ENCODE peak calls at places on chromosomes 1 and 21, in nine cellular contexts. One of them, this sample, is unnamed.

GRCh38 chr1:93681549-93682412 is at the start of gene BCAR3:
- DNase-seq in GM23338: peak
- DNase-seq in A549: no peak
- DNase-seq in GM12878: no peak
- DNase-seq in SK-N-SH: peak
- DNase-seq in HepG2: no peak
- DNase-seq in HCT116: no peak
- DNase-seq in Panc1: no peak
- DNase-seq in K562: peak
- DNase-seq in this sample: no peak

GRCh38 chr1:109134423-109134822 is 20.5 kb downstream of the ELAPOR1 start:
- DNase-seq in HepG2: no peak
- DNase-seq in HCT116: no peak
- DNase-seq in Panc1: no peak
- DNase-seq in K562: peak
- DNase-seq in GM12878: no peak
- DNase-seq in GM23338: no peak
- DNase-seq in A549: no peak
- DNase-seq in SK-N-SH: no peak
- DNase-seq in this sample: no peak

GRCh38 chr1:84412316-84412942 is 14.1 kb downstream of the DNASE2B start:
- DNase-seq in K562: no peak
- DNase-seq in A549: no peak
- DNase-seq in Panc1: no peak
- DNase-seq in GM12878: no peak
- DNase-seq in HCT116: no peak
- DNase-seq in GM23338: no peak
- DNase-seq in SK-N-SH: no peak
- DNase-seq in HepG2: no peak
- DNase-seq in this sample: no peak

GRCh38 chr1:24536391-24536840 is 19.5 kb upstream of the NCMAP start:
- DNase-seq in K562: no peak
- DNase-seq in GM12878: peak
- DNase-seq in HepG2: peak
- DNase-seq in GM23338: no peak
- DNase-seq in Panc1: no peak
- DNase-seq in SK-N-SH: peak
- DNase-seq in A549: no peak
- DNase-seq in HCT116: peak
- DNase-seq in this sample: peak

GRCh38 chr1:200874694-200875093 is 1.9 kb downstream of the GPR25 start:
- DNase-seq in A549: no peak
- DNase-seq in HCT116: no peak
- DNase-seq in K562: no peak
- DNase-seq in SK-N-SH: no peak
- DNase-seq in Panc1: no peak
- DNase-seq in GM23338: no peak
- DNase-seq in GM12878: no peak
- DNase-seq in HepG2: no peak
- DNase-seq in this sample: no peak

GRCh38 chr21:41166947-41167346 is 1.0 kb upstream of the BACE2 start:
- DNase-seq in SK-N-SH: peak
- DNase-seq in GM12878: no peak
- DNase-seq in GM23338: peak
- DNase-seq in A549: no peak
- DNase-seq in Panc1: no peak
- DNase-seq in HCT116: no peak
- DNase-seq in HepG2: no peak
- DNase-seq in K562: no peak
- DNase-seq in this sample: no peak

GRCh38 chr21:45111703-45112102 is 37.3 kb downstream of the ADARB1 start:
- DNase-seq in HepG2: no peak
- DNase-seq in Panc1: no peak
- DNase-seq in A549: no peak
- DNase-seq in GM12878: no peak
- DNase-seq in K562: no peak
- DNase-seq in HCT116: no peak
- DNase-seq in GM23338: no peak
- DNase-seq in SK-N-SH: no peak
- DNase-seq in this sample: no peak

GRCh38 chr1:3330771-3331245 is 123.7 kb upstream of the ARHGEF16 start:
- DNase-seq in HepG2: peak
- DNase-seq in HCT116: no peak
- DNase-seq in SK-N-SH: no peak
- DNase-seq in A549: no peak
- DNase-seq in GM23338: no peak
- DNase-seq in Panc1: no peak
- DNase-seq in GM12878: no peak
- DNase-seq in K562: no peak
- DNase-seq in this sample: no peak

GRCh38 chr1:55386456-55386855 is 171.3 kb upstream of the USP24 start:
- DNase-seq in HCT116: no peak
- DNase-seq in K562: no peak
- DNase-seq in GM23338: no peak
- DNase-seq in A549: no peak
- DNase-seq in GM12878: no peak
- DNase-seq in Panc1: no peak
- DNase-seq in HepG2: no peak
- DNase-seq in SK-N-SH: no peak
- DNase-seq in this sample: no peak

DNA sequence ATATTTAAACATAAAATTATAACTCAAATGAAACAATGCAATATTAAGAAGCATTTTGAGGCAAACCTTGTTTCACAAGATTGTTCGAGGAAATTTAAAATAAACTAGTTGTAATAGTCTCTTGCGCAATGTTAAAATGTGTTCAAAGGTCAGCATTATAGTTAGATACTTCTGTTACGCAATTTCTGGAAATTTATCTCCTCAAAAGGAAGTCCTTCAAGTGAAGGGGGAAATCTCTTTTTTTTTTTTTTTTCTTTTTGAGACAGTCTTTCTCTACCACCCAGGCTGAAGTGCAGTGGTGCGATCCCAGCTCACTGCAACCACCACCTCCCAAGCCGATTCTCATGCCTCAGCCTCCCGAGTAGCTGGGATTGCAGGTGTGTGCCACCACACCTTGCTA is 52.1 kb downstream of the FMO4 start:
- DNase-seq in GM12878: no peak
- DNase-seq in Panc1: no peak
- DNase-seq in HCT116: no peak
- DNase-seq in SK-N-SH: no peak
- DNase-seq in A549: no peak
- DNase-seq in GM23338: no peak
- DNase-seq in HepG2: no peak
- DNase-seq in K562: no peak
- DNase-seq in this sample: peak
- TF ChIP-seq REST in GM12878: no peak
- TF ChIP-seq REST in Panc1: no peak
- TF ChIP-seq REST in HCT116: no peak
- TF ChIP-seq REST in SK-N-SH: no peak
- TF ChIP-seq REST in A549: no peak
- TF ChIP-seq REST in GM23338: no peak
- TF ChIP-seq REST in HepG2: no peak
- TF ChIP-seq REST in K562: no peak
- TF ChIP-seq REST in this sample: no peak

DNA sequence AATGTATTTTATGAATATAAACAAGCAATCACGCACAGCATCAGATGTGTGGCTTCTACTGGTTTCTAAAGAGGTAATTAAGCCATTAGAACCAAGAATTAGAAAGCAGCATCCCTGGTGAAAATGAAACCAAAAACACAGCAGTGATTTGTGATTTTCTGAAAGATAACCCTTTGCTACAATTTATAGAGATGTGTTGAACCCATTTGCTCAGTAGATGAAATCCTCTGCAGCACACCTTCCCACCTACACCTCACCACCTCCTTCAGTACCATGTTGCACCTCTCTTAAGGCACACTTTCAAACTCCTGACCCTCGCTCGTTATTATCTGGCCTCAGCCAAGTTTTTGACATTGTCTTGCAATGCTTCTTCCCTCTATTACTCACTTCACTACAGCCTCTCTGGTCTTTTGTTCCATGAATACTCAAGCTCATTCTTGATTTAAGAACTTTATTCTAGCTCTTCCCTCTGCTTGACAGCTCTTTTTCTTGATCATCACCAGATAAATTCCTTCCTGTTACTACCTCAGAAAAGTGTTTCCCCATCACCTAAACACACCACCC is 38.6 kb downstream of the NSL1 start:
- DNase-seq in SK-N-SH: no peak
- DNase-seq in HepG2: no peak
- DNase-seq in A549: no peak
- DNase-seq in GM23338: no peak
- DNase-seq in Panc1: no peak
- DNase-seq in GM12878: peak
- DNase-seq in K562: no peak
- DNase-seq in HCT116: no peak
- DNase-seq in this sample: no peak
- H3K4me3 ChIP-seq in SK-N-SH: no peak
- H3K4me3 ChIP-seq in HepG2: no peak
- H3K4me3 ChIP-seq in A549: no peak
- H3K4me3 ChIP-seq in GM23338: no peak
- H3K4me3 ChIP-seq in Panc1: no peak
- H3K4me3 ChIP-seq in GM12878: peak
- H3K4me3 ChIP-seq in K562: no peak
- H3K4me3 ChIP-seq in HCT116: no peak
- H3K4me3 ChIP-seq in this sample: no peak

GRCh38 chr1:205978676-205979075 is 24.5 kb downstream of the RAB7B start:
- DNase-seq in GM12878: no peak
- DNase-seq in HCT116: no peak
- DNase-seq in GM23338: no peak
- DNase-seq in A549: no peak
- DNase-seq in HepG2: no peak
- DNase-seq in Panc1: no peak
- DNase-seq in SK-N-SH: no peak
- DNase-seq in K562: no peak
- DNase-seq in this sample: no peak

GRCh38 chr1:205976036-205976435 is 27.2 kb downstream of the RAB7B start:
- DNase-seq in A549: no peak
- DNase-seq in K562: no peak
- DNase-seq in HCT116: no peak
- DNase-seq in GM12878: no peak
- DNase-seq in SK-N-SH: no peak
- DNase-seq in HepG2: no peak
- DNase-seq in GM23338: no peak
- DNase-seq in Panc1: no peak
- DNase-seq in this sample: no peak

GRCh38 chr1:205975387-205975998 is 27.7 kb downstream of the RAB7B start:
- DNase-seq in A549: no peak
- DNase-seq in Panc1: no peak
- DNase-seq in GM23338: no peak
- DNase-seq in HCT116: no peak
- DNase-seq in K562: no peak
- DNase-seq in GM12878: no peak
- DNase-seq in SK-N-SH: peak
- DNase-seq in HepG2: no peak
- DNase-seq in this sample: no peak

GRCh38 chr1:205977348-205978014 is 25.7 kb downstream of the RAB7B start:
- DNase-seq in GM23338: peak
- DNase-seq in SK-N-SH: peak
- DNase-seq in Panc1: peak
- DNase-seq in A549: peak
- DNase-seq in HepG2: peak
- DNase-seq in HCT116: peak
- DNase-seq in K562: peak
- DNase-seq in GM12878: peak
- DNase-seq in this sample: peak

GRCh38 chr1:205976708-205977107 is 26.5 kb downstream of the RAB7B start:
- DNase-seq in HepG2: peak
- DNase-seq in SK-N-SH: no peak
- DNase-seq in HCT116: no peak
- DNase-seq in GM12878: no peak
- DNase-seq in GM23338: peak
- DNase-seq in A549: no peak
- DNase-seq in Panc1: no peak
- DNase-seq in K562: no peak
- DNase-seq in this sample: no peak
- TF ChIP-seq REST in HepG2: no peak
- TF ChIP-seq REST in SK-N-SH: no peak
- TF ChIP-seq REST in HCT116: no peak
- TF ChIP-seq REST in GM12878: no peak
- TF ChIP-seq REST in GM23338: no peak
- TF ChIP-seq REST in A549: no peak
- TF ChIP-seq REST in Panc1: no peak
- TF ChIP-seq REST in K562: no peak
- TF ChIP-seq REST in this sample: no peak

GRCh38 chr1:43349594-43350306 is 9.0 kb upstream of the CDC20 start:
- DNase-seq in GM12878: no peak
- DNase-seq in GM23338: peak
- DNase-seq in SK-N-SH: no peak
- DNase-seq in Panc1: no peak
- DNase-seq in A549: no peak
- DNase-seq in HCT116: no peak
- DNase-seq in HepG2: no peak
- DNase-seq in K562: no peak
- DNase-seq in this sample: no peak
- H3K4me3 ChIP-seq in GM12878: no peak
- H3K4me3 ChIP-seq in GM23338: peak
- H3K4me3 ChIP-seq in SK-N-SH: peak
- H3K4me3 ChIP-seq in Panc1: peak
- H3K4me3 ChIP-seq in A549: peak
- H3K4me3 ChIP-seq in HCT116: peak
- H3K4me3 ChIP-seq in HepG2: peak
- H3K4me3 ChIP-seq in K562: no peak
- H3K4me3 ChIP-seq in this sample: no peak

GRCh38 chr1:235697517-235697916 is 47.9 kb upstream of the GNG4 start:
- DNase-seq in K562: no peak
- DNase-seq in HCT116: no peak
- DNase-seq in A549: no peak
- DNase-seq in SK-N-SH: no peak
- DNase-seq in Panc1: no peak
- DNase-seq in GM12878: no peak
- DNase-seq in HepG2: no peak
- DNase-seq in GM23338: no peak
- DNase-seq in this sample: no peak

GRCh38 chr1:235709018-235709417 is 59.4 kb upstream of the GNG4 start:
- DNase-seq in SK-N-SH: no peak
- DNase-seq in GM23338: no peak
- DNase-seq in A549: peak
- DNase-seq in HCT116: no peak
- DNase-seq in GM12878: no peak
- DNase-seq in Panc1: no peak
- DNase-seq in K562: no peak
- DNase-seq in HepG2: no peak
- DNase-seq in this sample: no peak

GRCh38 chr1:235702412-235702811 is 52.8 kb upstream of the GNG4 start:
- DNase-seq in GM12878: no peak
- DNase-seq in SK-N-SH: no peak
- DNase-seq in HCT116: no peak
- DNase-seq in HepG2: no peak
- DNase-seq in GM23338: no peak
- DNase-seq in K562: no peak
- DNase-seq in Panc1: no peak
- DNase-seq in A549: no peak
- DNase-seq in this sample: no peak

GRCh38 chr1:235708390-235708962 is 58.9 kb upstream of the GNG4 start:
- DNase-seq in K562: no peak
- DNase-seq in Panc1: peak
- DNase-seq in A549: peak
- DNase-seq in GM23338: no peak
- DNase-seq in HepG2: peak
- DNase-seq in GM12878: no peak
- DNase-seq in HCT116: peak
- DNase-seq in SK-N-SH: no peak
- DNase-seq in this sample: no peak

GRCh38 chr1:235703516-235703915 is 53.9 kb upstream of the GNG4 start:
- DNase-seq in A549: no peak
- DNase-seq in GM23338: no peak
- DNase-seq in GM12878: no peak
- DNase-seq in K562: no peak
- DNase-seq in SK-N-SH: no peak
- DNase-seq in HCT116: no peak
- DNase-seq in HepG2: no peak
- DNase-seq in Panc1: peak
- DNase-seq in this sample: no peak
- TF ChIP-seq REST in A549: no peak
- TF ChIP-seq REST in GM23338: no peak
- TF ChIP-seq REST in GM12878: no peak
- TF ChIP-seq REST in K562: no peak
- TF ChIP-seq REST in SK-N-SH: no peak
- TF ChIP-seq REST in HCT116: no peak
- TF ChIP-seq REST in HepG2: no peak
- TF ChIP-seq REST in Panc1: no peak
- TF ChIP-seq REST in this sample: no peak